ENCODE peak calls at places on chromosomes 3 and 15, in five cellular contexts. C is GM23338; Q is thyroid gland; T is body of pancreas; Z is CD8-positive, alpha-beta T cell. O is an unnamed sample.

GRCh38 chr3:111961461-111962269 is 17.2 kb upstream of the ABHD10 start:
- DNase-seq in C (peak), Q (no peak), T (no peak), Z (no peak), O (no peak)

GRCh38 chr3:176896640-176897039 is 300.6 kb downstream of the TBL1XR1 start:
- DNase-seq in C (no peak), Q (peak), T (no peak), Z (no peak), O (no peak)

GRCh38 chr15:64426845-64427465 is 33.4 kb upstream of the ZNF609 start:
- DNase-seq in C (peak), Q (no peak), T (no peak), Z (no peak), O (no peak)

GRCh38 chr3:133455281-133455680 is 55.4 kb downstream of the BFSP2 start:
- DNase-seq in C (no peak), Q (no peak), T (no peak), Z (no peak), O (no peak)

GRCh38 chr15:47431501-47431900 is 285.8 kb upstream of the SEMA6D start:
- DNase-seq in C (no peak), Q (no peak), T (no peak), Z (no peak), O (no peak)

GRCh38 chr15:53757906-53758305 is 1.6 kb downstream of the WDR72 start:
- DNase-seq in C (no peak), Q (peak), T (no peak), Z (no peak), O (no peak)

GRCh38 chr15:67080900-67081431 is 15.6 kb downstream of the SMAD3 start:
- DNase-seq in C (no peak), Q (peak), T (no peak), Z (no peak), O (peak)

GRCh38 chr3:19931767-19932188 is 2.2 kb downstream of the EFHB start:
- DNase-seq in C (no peak), Q (no peak), T (no peak), Z (no peak), O (no peak)

DNA sequence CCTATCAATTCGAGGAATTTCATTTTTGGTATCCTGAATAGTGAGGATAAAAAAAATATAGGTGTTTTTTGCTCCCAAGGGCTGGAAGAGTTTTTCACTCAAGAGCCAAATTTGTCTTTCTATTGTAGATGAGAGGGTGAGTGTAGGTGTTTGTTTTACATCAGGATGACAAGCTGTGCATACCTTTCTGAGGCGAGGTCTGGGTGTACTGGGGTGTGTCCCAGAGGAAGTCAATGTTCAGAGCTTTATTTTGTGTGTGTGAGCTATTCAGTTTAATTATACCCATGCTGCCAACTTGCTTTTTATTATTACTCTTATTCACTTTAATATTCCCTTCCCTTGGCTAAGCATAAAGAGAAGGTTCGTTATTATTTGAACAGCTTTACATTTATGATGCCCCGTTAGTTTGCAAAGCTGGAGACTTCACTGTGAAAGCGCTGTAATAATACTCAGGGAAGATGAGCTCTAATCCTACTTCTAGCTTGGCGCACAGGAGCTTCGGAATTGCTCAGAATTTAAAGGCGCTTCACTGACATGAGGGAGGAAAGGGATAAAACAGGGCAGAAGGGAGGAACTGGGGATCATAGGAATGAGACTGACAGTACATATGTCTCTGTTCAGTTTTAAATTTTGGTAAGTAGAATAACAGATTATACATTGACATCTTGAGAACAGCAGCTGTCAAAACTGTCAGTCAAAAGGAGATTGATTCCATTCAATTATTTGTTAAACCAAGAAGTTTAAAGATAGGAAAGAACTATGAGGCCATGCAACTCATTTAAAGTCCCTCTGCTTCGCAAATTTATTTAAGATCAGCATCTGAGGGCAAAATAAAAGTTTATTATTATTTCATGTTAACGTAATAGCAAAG is 117.7 kb upstream of the TP63 start:
- DNase-seq in C (no peak), Q (peak), T (no peak), Z (no peak), O (no peak)
- H3K27ac ChIP-seq in C (no peak), Q (no peak), T (no peak), Z (no peak), O (no peak)

GRCh38 chr3:16455001-16455400 is 58.5 kb downstream of the RFTN1 start:
- DNase-seq in C (no peak), Q (no peak), T (no peak), Z (no peak), O (no peak)

GRCh38 chr3:16460273-16460672 is 53.2 kb downstream of the RFTN1 start:
- DNase-seq in C (no peak), Q (no peak), T (no peak), Z (no peak), O (no peak)

GRCh38 chr3:16452265-16452664 is 61.2 kb downstream of the RFTN1 start:
- DNase-seq in C (no peak), Q (no peak), T (no peak), Z (no peak), O (no peak)

GRCh38 chr3:16456784-16457415 is 56.6 kb downstream of the RFTN1 start:
- DNase-seq in C (no peak), Q (no peak), T (no peak), Z (no peak), O (no peak)

GRCh38 chr3:16455946-16456345 is 57.6 kb downstream of the RFTN1 start:
- DNase-seq in C (peak), Q (no peak), T (no peak), Z (no peak), O (no peak)
- H3K27ac ChIP-seq in C (no peak), Q (no peak), T (no peak), Z (no peak), O (no peak)

GRCh38 chr3:10957976-10958749 is 34.4 kb upstream of the SLC6A1 start:
- DNase-seq in C (no peak), Q (peak), T (peak), Z (no peak), O (no peak)
- H3K27ac ChIP-seq in C (no peak), Q (no peak), T (no peak), Z (no peak), O (no peak)

GRCh38 chr3:127035672-127036071 is 52.8 kb downstream of the PLXNA1 start:
- DNase-seq in C (no peak), Q (peak), T (peak), Z (no peak), O (no peak)
- H3K27ac ChIP-seq in C (no peak), Q (no peak), T (no peak), Z (no peak), O (no peak)

DNA sequence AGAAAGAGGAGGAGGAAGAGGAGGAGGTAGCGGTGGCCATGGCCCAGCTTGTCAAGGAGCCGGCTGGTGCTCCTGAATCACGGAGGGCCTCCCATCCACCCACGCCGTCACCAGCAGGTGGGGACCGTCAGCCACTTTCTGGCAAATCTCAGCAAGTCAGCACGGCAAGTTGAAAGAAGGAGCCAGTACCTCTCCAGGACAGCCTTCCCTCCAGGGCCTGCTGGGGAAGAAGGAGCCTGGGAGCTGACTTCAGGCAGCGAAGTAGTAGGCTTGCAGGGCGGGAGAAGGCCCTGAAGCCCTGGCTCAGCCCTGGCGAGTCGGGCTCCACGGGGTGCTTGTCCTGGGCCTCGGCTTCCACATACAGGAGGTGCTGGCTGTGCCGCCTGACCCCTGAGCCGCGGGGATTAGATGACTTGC is 99.2 kb upstream of the TRPM1 start:
- DNase-seq in C (peak), Q (peak), T (peak), Z (peak), O (peak)
- H3K27ac ChIP-seq in C (no peak), Q (no peak), T (no peak), Z (no peak), O (no peak)

DNA sequence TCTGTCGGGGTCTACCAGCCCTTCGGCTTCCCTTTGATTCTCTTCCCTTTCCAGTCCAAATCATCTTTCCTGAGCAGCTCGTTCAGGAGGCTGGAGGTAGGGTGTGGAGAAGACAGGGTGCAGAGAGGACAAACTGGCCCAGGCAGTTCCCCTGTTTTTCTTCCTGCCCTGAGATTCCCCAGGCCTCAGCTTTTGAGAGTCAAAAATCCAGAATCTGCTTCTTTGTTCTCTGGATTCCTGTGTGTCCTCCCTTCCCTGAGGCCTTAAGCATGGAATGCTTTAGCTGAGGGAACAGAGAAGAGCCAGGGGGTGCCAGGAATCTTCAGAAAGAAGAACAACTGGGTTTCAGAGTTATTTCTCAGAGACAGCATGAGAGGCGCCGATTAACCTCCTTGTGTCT is 26.7 kb upstream of the LRTM1 start:
- DNase-seq in C (peak), Q (no peak), T (no peak), Z (no peak), O (no peak)
- H3K27ac ChIP-seq in C (peak), Q (no peak), T (no peak), Z (no peak), O (no peak)

DNA sequence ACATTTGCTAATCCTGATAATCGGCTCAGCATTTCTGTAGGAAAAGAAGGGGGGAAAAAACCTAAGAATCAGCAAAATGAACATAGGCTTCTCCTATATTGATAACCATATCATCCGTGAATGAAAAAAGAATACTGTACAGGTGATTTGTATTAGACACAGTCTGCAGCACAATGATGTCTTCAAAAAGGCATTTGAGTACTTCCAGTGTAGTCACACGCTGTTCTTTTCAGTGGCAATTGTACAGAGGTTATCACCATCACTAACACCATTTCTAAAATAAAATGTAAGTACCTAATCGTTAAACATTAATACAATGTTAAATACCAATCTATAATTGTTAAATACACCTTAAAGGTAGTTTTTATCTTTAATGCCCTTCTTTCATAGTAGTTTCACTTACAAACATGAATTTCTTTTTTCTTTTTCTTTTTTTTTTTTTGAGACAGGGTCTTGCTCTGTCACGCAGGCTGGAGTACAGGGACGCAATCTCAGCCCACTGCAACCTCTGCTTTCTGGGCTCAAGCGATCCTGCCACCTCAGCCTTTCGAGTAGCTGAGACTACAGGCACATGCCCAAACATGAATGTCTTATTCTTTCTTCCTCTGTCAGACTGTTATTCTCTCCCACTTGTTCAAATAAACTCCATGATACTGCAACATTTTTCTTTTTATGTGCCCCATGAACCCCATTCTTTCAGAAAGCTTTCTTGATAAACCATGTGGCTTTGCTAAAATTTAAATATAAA is 18.4 kb downstream of the GOLGB1 start:
- DNase-seq in C (no peak), Q (no peak), T (no peak), Z (no peak), O (no peak)
- H3K27ac ChIP-seq in C (peak), Q (no peak), T (no peak), Z (no peak), O (no peak)

GRCh38 chr15:34793071-34793470 is 2.3 kb downstream of the ACTC1 start:
- DNase-seq in C (no peak), Q (no peak), T (no peak), Z (no peak), O (no peak)
- H3K27ac ChIP-seq in C (no peak), Q (no peak), T (no peak), Z (no peak), O (no peak)

DNA sequence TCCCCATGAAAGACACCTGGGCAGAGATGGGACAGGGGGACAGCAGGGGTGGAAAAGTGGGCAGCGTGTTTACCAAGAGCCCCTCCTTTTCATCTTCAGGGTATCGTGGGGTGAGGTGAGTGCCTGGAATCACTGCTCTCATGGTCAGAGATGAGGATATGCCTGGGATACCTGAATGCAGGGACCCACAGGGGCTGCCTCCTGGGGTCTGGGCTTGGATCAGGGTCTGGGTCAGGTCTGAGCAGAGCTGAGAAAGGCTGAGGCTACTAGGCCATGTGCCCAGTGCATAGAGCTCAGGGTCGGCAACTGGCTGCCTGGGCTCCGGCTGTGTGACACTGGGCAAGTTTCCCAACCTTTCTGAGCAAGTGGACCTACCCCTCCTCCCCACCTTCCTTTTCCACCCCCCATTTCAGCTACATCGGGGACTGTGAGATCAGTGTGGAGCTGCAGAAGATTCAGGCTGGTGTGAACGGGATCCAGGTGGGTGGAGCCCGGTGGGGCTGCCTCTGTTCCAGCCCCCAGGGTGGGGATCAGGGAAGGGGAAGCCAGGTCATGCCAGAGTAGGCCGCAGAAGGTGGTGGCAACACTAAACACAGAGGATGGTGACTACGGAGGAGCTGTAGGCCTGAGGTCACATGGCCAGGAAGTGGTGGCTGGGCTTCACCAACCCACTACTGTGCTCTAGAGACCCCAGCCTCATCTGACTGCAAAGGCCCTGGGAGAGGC is 24.5 kb downstream of the ESYT3 start:
- DNase-seq in C (no peak), Q (no peak), T (no peak), Z (no peak), O (no peak)
- H3K27ac ChIP-seq in C (no peak), Q (no peak), T (no peak), Z (no peak), O (no peak)

O was measured in substantia nigra.